ENCODE peak calls at places on chromosome 15, in eight cellular contexts. Y, D, Q, F, L, V, J and A are unnamed samples.
A peak's percentile ranks its signal among the peaks of the same experiment; 100 is the strongest.

GRCh38 chr15:86082619-86083377 is 3.1 kb downstream of the AGBL1 start:
- DNase-seq in Y (no peak), D (no peak), Q (peak; percentile 38), F (no peak), L (no peak), V (no peak), J (no peak), A (no peak)

GRCh38 chr15:63409179-63409578 is 27.5 kb upstream of the CA12 start:
- DNase-seq in Y (no peak), D (no peak), Q (no peak), F (no peak), L (no peak), V (no peak), J (no peak), A (no peak)

GRCh38 chr15:40028853-40029252 is 10.1 kb downstream of the SRP14 start:
- DNase-seq in Y (no peak), D (no peak), Q (no peak), F (no peak), L (no peak), V (no peak), J (no peak), A (no peak)

GRCh38 chr15:38512901-38513300 is 51.7 kb downstream of the RASGRP1 start:
- DNase-seq in Y (no peak), D (no peak), Q (no peak), F (no peak), L (no peak), V (no peak), J (no peak), A (no peak)

GRCh38 chr15:37101634-37102314 is 1.4 kb upstream of the MEIS2 start:
- DNase-seq in Y (peak; percentile 65), D (no peak), Q (no peak), F (peak; percentile 87), L (peak; percentile 41), V (no peak), J (no peak), A (no peak)

GRCh38 chr15:42100021-42100800 is 5.8 kb upstream of the PLA2G4D start:
- DNase-seq in Y (no peak), D (no peak), Q (no peak), F (peak; percentile 56), L (no peak), V (no peak), J (no peak), A (peak; percentile 14)

GRCh38 chr15:28060005-28060404 is 39.1 kb downstream of the OCA2 start:
- DNase-seq in Y (no peak), D (no peak), Q (no peak), F (no peak), L (no peak), V (no peak), J (no peak), A (no peak)

GRCh38 chr15:57772223-57772957 is 65.9 kb downstream of the POLR2M start:
- DNase-seq in Y (no peak), D (no peak), Q (no peak), F (peak; percentile 58), L (no peak), V (no peak), J (no peak), A (peak; percentile 21)

GRCh38 chr15:57114070-57114469 is 195.6 kb downstream of the TCF12 start:
- DNase-seq in Y (no peak), D (no peak), Q (no peak), F (peak; percentile 18), L (no peak), V (no peak), J (no peak), A (peak; percentile 9)

GRCh38 chr15:90177012-90177411 is 24.1 kb upstream of the SEMA4B start:
- DNase-seq in Y (no peak), D (no peak), Q (no peak), F (no peak), L (no peak), V (no peak), J (no peak), A (no peak)

GRCh38 chr15:76235186-76235826 is 76.0 kb downstream of the ETFA start:
- DNase-seq in Y (no peak), D (peak; percentile 16), Q (peak; percentile 24), F (peak; percentile 43), L (no peak), V (no peak), J (no peak), A (no peak)

GRCh38 chr15:25883860-25884259 is 20.7 kb upstream of the ATP10A start:
- DNase-seq in Y (no peak), D (peak; percentile 79), Q (no peak), F (peak; percentile 89), L (peak; percentile 79), V (no peak), J (no peak), A (peak; percentile 93)

GRCh38 chr15:25058080-25058785 is 103.4 kb downstream of the SNRPN start:
- DNase-seq in Y (peak; percentile 20), D (no peak), Q (no peak), F (no peak), L (no peak), V (no peak), J (no peak), A (no peak)

GRCh38 chr15:51280838-51281237 is 57.6 kb downstream of the CYP19A1 start:
- DNase-seq in Y (no peak), D (no peak), Q (no peak), F (no peak), L (no peak), V (no peak), J (no peak), A (no peak)

GRCh38 chr15:35439291-35439690 is 106.7 kb downstream of the DPH6 start:
- DNase-seq in Y (no peak), D (peak; percentile 66), Q (no peak), F (peak; percentile 65), L (peak; percentile 88), V (no peak), J (no peak), A (peak; percentile 67)

GRCh38 chr15:29935296-29936020 is 113.2 kb upstream of the TJP1 start:
- DNase-seq in Y (no peak), D (no peak), Q (no peak), F (no peak), L (no peak), V (no peak), J (no peak), A (no peak)

GRCh38 chr15:43376017-43376705 is 5.3 kb downstream of the TUBGCP4 start:
- DNase-seq in Y (no peak), D (no peak), Q (no peak), F (peak; percentile 23), L (no peak), V (peak; percentile 3), J (peak; percentile 20), A (peak; percentile 48)

GRCh38 chr15:49154799-49155109 is 645 bp downstream of the COPS2 start:
- DNase-seq in Y (no peak), D (no peak), Q (no peak), F (no peak), L (no peak), V (no peak), J (no peak), A (no peak)

GRCh38 chr15:101138913-101139880 is 112.7 kb downstream of the CHSY1 start:
- DNase-seq in Y (no peak), D (no peak), Q (no peak), F (peak; percentile 49), L (no peak), V (no peak), J (no peak), A (peak; percentile 77)

GRCh38 chr15:58203537-58203936 is 65.4 kb downstream of the AQP9 start:
- DNase-seq in Y (no peak), D (peak; percentile 96), Q (no peak), F (peak; percentile 97), L (peak; percentile 96), V (no peak), J (no peak), A (peak; percentile 95)

GRCh38 chr15:73821181-73821580 is 52.2 kb upstream of the TBC1D21 start:
- DNase-seq in Y (no peak), D (no peak), Q (no peak), F (no peak), L (no peak), V (no peak), J (no peak), A (no peak)

GRCh38 chr15:72334842-72335241 is 14.9 kb upstream of the CELF6 start:
- DNase-seq in Y (no peak), D (no peak), Q (no peak), F (no peak), L (no peak), V (no peak), J (no peak), A (no peak)

GRCh38 chr15:29136815-29137214 is 132.8 kb downstream of the NSMCE3 start:
- DNase-seq in Y (no peak), D (no peak), Q (no peak), F (no peak), L (no peak), V (no peak), J (no peak), A (no peak)